ENCODE peak calls at places on chromosomes 12 and 14, in eight cellular contexts. K is GM12878, P is adrenal gland, L is endothelial cell of umbilical vein, W is IMR-90, S is HCT116, U is stomach, T is A549. M is an unnamed sample.
A peak's percentile ranks its signal among the peaks of the same experiment; 100 is the strongest.

GRCh38 chr14:102530828-102531478 is 21.4 kb upstream of the ANKRD9 start:
- DNase-seq in K (no peak), P (no peak), L (no peak), W (no peak), S (no peak), U (no peak), T (no peak), M (no peak)

GRCh38 chr12:93127582-93128331 is 198.7 kb upstream of the EEA1 start:
- DNase-seq in K (no peak), P (peak; percentile 43), L (no peak), W (peak; percentile 92), S (no peak), U (peak; percentile 32), T (no peak), M (peak; percentile 27)

GRCh38 chr12:106744600-106744999 is 29.9 kb upstream of the RIC8B start:
- DNase-seq in K (no peak), P (no peak), L (no peak), W (no peak), S (no peak), U (no peak), T (no peak), M (no peak)

GRCh38 chr12:75909714-75910451 is 121.7 kb downstream of the PHLDA1 start:
- DNase-seq in K (no peak), P (no peak), L (no peak), W (no peak), S (no peak), U (no peak), T (no peak), M (no peak)

GRCh38 chr12:124881123-124881522 is 17.5 kb upstream of the SCARB1 start:
- DNase-seq in K (no peak), P (no peak), L (peak; percentile 16), W (no peak), S (no peak), U (no peak), T (no peak), M (no peak)

GRCh38 chr14:52876311-52876710 is 74.5 kb downstream of the FERMT2 start:
- DNase-seq in K (no peak), P (no peak), L (no peak), W (peak; percentile 77), S (no peak), U (no peak), T (no peak), M (no peak)

GRCh38 chr12:7403466-7403865 is 40.5 kb downstream of the CD163L1 start:
- DNase-seq in K (no peak), P (no peak), L (no peak), W (peak; percentile 4), S (no peak), U (no peak), T (no peak), M (no peak)

GRCh38 chr12:80834724-80835123 is 103.0 kb downstream of the LIN7A start:
- DNase-seq in K (no peak), P (no peak), L (no peak), W (no peak), S (no peak), U (no peak), T (no peak), M (no peak)

GRCh38 chr12:101570022-101570421 is 24.7 kb upstream of the MYBPC1 start:
- DNase-seq in K (no peak), P (no peak), L (peak; percentile 10), W (peak; percentile 63), S (no peak), U (no peak), T (no peak), M (no peak)

GRCh38 chr14:106813477-106813823 is 1287.1 kb downstream of the TMEM121 start:
- DNase-seq in K (no peak), P (no peak), L (no peak), W (no peak), S (no peak), U (no peak), T (no peak), M (no peak)

GRCh38 chr14:89041245-89041585 is 216.8 kb downstream of the TTC8 start:
- DNase-seq in K (no peak), P (no peak), L (no peak), W (no peak), S (peak; percentile 27), U (peak; percentile 74), T (no peak), M (no peak)

GRCh38 chr14:75944607-75945241 is 37.1 kb downstream of the TGFB3 start:
- DNase-seq in K (no peak), P (no peak), L (no peak), W (no peak), S (no peak), U (no peak), T (no peak), M (no peak)

GRCh38 chr14:94081386-94081820 is 293 bp downstream of the IFI27L1 start:
- DNase-seq in K (no peak), P (no peak), L (no peak), W (no peak), S (no peak), U (no peak), T (no peak), M (no peak)

GRCh38 chr12:64669270-64669842 is 59.1 kb downstream of the RASSF3 start:
- DNase-seq in K (peak; percentile 73), P (peak; percentile 63), L (peak; percentile 81), W (peak; percentile 11), S (no peak), U (peak; percentile 73), T (no peak), M (no peak)

GRCh38 chr14:21056520-21057163 is 980 bp upstream of the RNASE8 start:
- DNase-seq in K (no peak), P (no peak), L (no peak), W (no peak), S (no peak), U (no peak), T (no peak), M (no peak)

GRCh38 chr14:32408018-32408417 is 78.9 kb downstream of the AKAP6 start:
- DNase-seq in K (no peak), P (no peak), L (no peak), W (no peak), S (no peak), U (peak; percentile 26), T (no peak), M (peak; percentile 51)

GRCh38 chr12:52267699-52268098 is 6.7 kb upstream of the KRT86 start:
- DNase-seq in K (no peak), P (no peak), L (no peak), W (no peak), S (no peak), U (no peak), T (no peak), M (no peak)

GRCh38 chr12:155646-156045 is 58.3 kb downstream of the SLC6A12 start:
- DNase-seq in K (no peak), P (no peak), L (no peak), W (no peak), S (no peak), U (no peak), T (no peak), M (no peak)

GRCh38 chr12:43094886-43095285 is 457.1 kb downstream of the ADAMTS20 start:
- DNase-seq in K (no peak), P (no peak), L (no peak), W (peak; percentile 37), S (no peak), U (no peak), T (no peak), M (no peak)

GRCh38 chr12:1552978-1553471 is 41.4 kb downstream of the FBXL14 start:
- DNase-seq in K (no peak), P (no peak), L (no peak), W (peak; percentile 84), S (no peak), U (no peak), T (no peak), M (no peak)
- H3K27ac ChIP-seq in K (no peak overlapping the region), P (no peak overlapping the region), L (no peak overlapping the region), W (peak overlapping the region; percentile 84), S (no peak overlapping the region), U (no peak overlapping the region), T (no peak overlapping the region), M (peak overlapping the region; percentile 41)

GRCh38 chr12:55926738-55927587 is 731 bp downstream of the PYM1 start:
- DNase-seq in K (peak; percentile 81), P (peak; percentile 88), L (peak; percentile 95), W (peak; percentile 91), S (peak; percentile 89), U (peak; percentile 90), T (peak; percentile 97), M (peak; percentile 91)
- TF ChIP-seq POLR2A in K (peak; percentile 80), P (peak; percentile 53), L (peak; percentile 58), W (peak; percentile 84), S (peak; percentile 20), U (no peak), T (peak; percentile 62), M (peak; percentile 59)

GRCh38 chr14:91330846-91331245 is 86.3 kb upstream of the GPR68 start:
- DNase-seq in K (no peak), P (no peak), L (no peak), W (no peak), S (no peak), U (no peak), T (no peak), M (no peak)

GRCh38 chr14:91330111-91330696 is 85.7 kb upstream of the GPR68 start:
- DNase-seq in K (no peak), P (no peak), L (no peak), W (no peak), S (no peak), U (no peak), T (no peak), M (no peak)

GRCh38 chr14:91332448-91333059 is 85.1 kb downstream of the CCDC88C start:
- DNase-seq in K (no peak), P (no peak), L (no peak), W (no peak), S (no peak), U (peak; percentile 60), T (no peak), M (no peak)

GRCh38 chr14:91333640-91334039 is 84.0 kb downstream of the CCDC88C start:
- DNase-seq in K (no peak), P (no peak), L (no peak), W (no peak), S (no peak), U (no peak), T (no peak), M (no peak)

GRCh38 chr14:91331761-91332447 is 85.7 kb downstream of the CCDC88C start:
- DNase-seq in K (no peak), P (no peak), L (peak; percentile 43), W (no peak), S (no peak), U (no peak), T (no peak), M (no peak)
- H3K27ac ChIP-seq in K (peak overlapping the region; percentile 4), P (no peak overlapping the region), L (no peak overlapping the region), W (no peak overlapping the region), S (no peak overlapping the region), U (no peak overlapping the region), T (no peak overlapping the region), M (no peak overlapping the region)

DNA sequence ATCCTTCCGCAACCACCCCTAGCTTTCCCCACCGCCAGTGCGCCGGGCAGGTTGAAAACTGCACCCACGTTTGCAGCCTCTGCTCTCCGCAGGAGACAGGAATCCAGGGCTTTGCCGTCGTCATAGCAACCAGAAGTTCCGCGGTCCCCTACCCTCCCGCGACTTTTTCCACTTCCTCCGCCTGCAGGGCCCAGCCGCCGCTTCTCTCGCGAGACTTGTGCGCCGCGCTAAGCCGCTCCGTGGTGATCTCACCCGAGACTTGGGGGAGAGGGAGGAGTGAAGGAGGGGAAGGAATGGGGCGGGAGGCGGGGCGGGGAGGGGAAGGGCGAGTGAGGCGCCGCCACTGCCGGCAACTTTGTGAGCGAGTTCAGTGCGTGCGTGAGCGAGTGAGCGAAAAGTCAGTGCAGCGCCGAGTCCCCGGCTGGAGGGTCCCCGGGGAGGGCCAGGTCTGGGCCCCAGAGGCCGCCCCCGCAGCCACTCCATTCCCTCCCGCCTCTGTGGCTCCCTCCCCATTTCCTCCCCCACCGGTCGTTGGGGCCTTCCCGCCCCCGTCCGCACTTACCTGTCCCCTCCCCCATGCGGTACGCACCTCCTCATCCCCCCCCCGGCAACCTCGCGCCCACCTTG is 413.0 kb downstream of the PCNX1 start:
- DNase-seq in K (peak; percentile 96), P (peak; percentile 99), L (peak; percentile 99), W (peak; percentile 99), S (peak; percentile 95), U (peak; percentile 97), T (peak; percentile 93), M (peak; percentile 98)
- TF ChIP-seq POLR2A in K (peak; percentile 85), P (peak; percentile 90), L (peak; percentile 91), W (peak; percentile 94), S (peak; percentile 46), U (no peak), T (peak; percentile 85), M (peak; percentile 83)

M was measured in uterus.